ENCODE peak calls at places on chromosome 14, in nine cellular contexts. Z is transverse colon, Q is PC-3, F is right cardiac atrium, M is PC-9, C is left lung, V is astrocyte, S is osteoblast, N is left ventricle myocardium inferior. D is an unnamed sample. For H3K4me1, the result is how much of the 10 kb centered on the place peaks cover.

GRCh38 chr14:53109028-53109687 is 44.0 kb downstream of the DDHD1 start:
- DNase-seq in Z (peak), Q (no peak), F (no peak), M (no peak), C (no peak), V (no peak), S (no peak), N (no peak), D (no peak)

GRCh38 chr14:103130017-103130764 is 6.9 kb downstream of the TNFAIP2 start:
- DNase-seq in Z (no peak), Q (no peak), F (no peak), M (no peak), C (peak), V (no peak), S (peak), N (no peak), D (no peak)

GRCh38 chr14:24630872-24631477 is 3.0 kb downstream of the GZMB start:
- DNase-seq in Z (peak), Q (peak), F (no peak), M (no peak), C (no peak), V (no peak), S (peak), N (no peak), D (no peak)

GRCh38 chr14:81219821-81220487 is 805 bp downstream of the GTF2A1 start:
- DNase-seq in Z (peak), Q (peak), F (peak), M (no peak), C (peak), V (no peak), S (peak), N (peak), D (no peak)

GRCh38 chr14:36857136-36857535 is 195.5 kb downstream of the PAX9 start:
- DNase-seq in Z (no peak), Q (no peak), F (no peak), M (no peak), C (no peak), V (no peak), S (no peak), N (no peak), D (no peak)

GRCh38 chr14:24243336-24243836 is 963 bp upstream of the TINF2 start:
- DNase-seq in Z (no peak), Q (peak), F (no peak), M (no peak), C (no peak), V (peak), S (no peak), N (no peak), D (no peak)

GRCh38 chr14:93006484-93007128 is 83.7 kb downstream of the CHGA start:
- DNase-seq in Z (no peak), Q (no peak), F (no peak), M (no peak), C (peak), V (peak), S (peak), N (no peak), D (no peak)

GRCh38 chr14:59869381-59870255 is 958 bp downstream of the RTN1 start:
- DNase-seq in Z (no peak), Q (no peak), F (no peak), M (no peak), C (peak), V (no peak), S (peak), N (no peak), D (no peak)

GRCh38 chr14:90780519-90780918 is 35.7 kb downstream of the TTC7B start:
- DNase-seq in Z (no peak), Q (no peak), F (no peak), M (no peak), C (no peak), V (no peak), S (no peak), N (no peak), D (no peak)

GRCh38 chr14:59772252-59772651 is 98.3 kb downstream of the RTN1 start:
- DNase-seq in Z (no peak), Q (no peak), F (no peak), M (no peak), C (no peak), V (no peak), S (no peak), N (no peak), D (no peak)

GRCh38 chr14:75428230-75429104 is 645 bp downstream of the JDP2 start:
- DNase-seq in Z (peak), Q (no peak), F (peak), M (peak), C (peak), V (no peak), S (peak), N (peak), D (no peak)

GRCh38 chr14:94768521-94769412 is 1.1 kb downstream of the GSC start:
- DNase-seq in Z (no peak), Q (no peak), F (peak), M (no peak), C (peak), V (no peak), S (peak), N (no peak), D (no peak)

GRCh38 chr14:38342803-38343202 is 86.9 kb upstream of the CLEC14A start:
- DNase-seq in Z (no peak), Q (peak), F (no peak), M (peak), C (no peak), V (peak), S (no peak), N (no peak), D (no peak)

GRCh38 chr14:102774391-102775153 is 2.7 kb upstream of the TRAF3 start:
- DNase-seq in Z (peak), Q (peak), F (peak), M (peak), C (no peak), V (peak), S (peak), N (no peak), D (no peak)

GRCh38 chr14:68935761-68936209 is 43.3 kb downstream of the ACTN1 start:
- DNase-seq in Z (no peak), Q (no peak), F (peak), M (no peak), C (no peak), V (peak), S (no peak), N (no peak), D (no peak)

GRCh38 chr14:31858868-31859267 is 218.2 kb upstream of the ARHGAP5 start:
- DNase-seq in Z (no peak), Q (peak), F (no peak), M (no peak), C (no peak), V (no peak), S (no peak), N (no peak), D (no peak)

GRCh38 chr14:32330356-32331226 is 1.5 kb downstream of the AKAP6 start:
- DNase-seq in Z (peak), Q (no peak), F (no peak), M (no peak), C (no peak), V (no peak), S (no peak), N (no peak), D (no peak)

GRCh38 chr14:96057738-96058137 is 18.6 kb downstream of the C14orf132 start:
- DNase-seq in Z (no peak), Q (no peak), F (no peak), M (no peak), C (no peak), V (no peak), S (no peak), N (no peak), D (no peak)

GRCh38 chr14:102610968-102611811 is 18.7 kb downstream of the RCOR1 start:
- DNase-seq in Z (no peak), Q (no peak), F (no peak), M (no peak), C (no peak), V (no peak), S (no peak), N (no peak), D (no peak)

GRCh38 chr14:50025776-50026175 is 90.6 kb downstream of the VCPKMT start:
- DNase-seq in Z (no peak), Q (no peak), F (no peak), M (no peak), C (no peak), V (no peak), S (no peak), N (no peak), D (no peak)

GRCh38 chr14:96629082-96629481 is 126.9 kb downstream of the PAPOLA start:
- DNase-seq in Z (no peak), Q (no peak), F (no peak), M (no peak), C (no peak), V (no peak), S (no peak), N (no peak), D (no peak)

GRCh38 chr14:22221508-22221907 is 367.5 kb downstream of the DAD1 start:
- DNase-seq in Z (no peak), Q (peak), F (no peak), M (no peak), C (no peak), V (no peak), S (no peak), N (no peak), D (no peak)

GRCh38 chr14:63266106-63266505 is 52.6 kb downstream of the GPHB5 start:
- DNase-seq in Z (no peak), Q (peak), F (no peak), M (peak), C (no peak), V (peak), S (no peak), N (no peak), D (no peak)

GRCh38 chr14:64680675-64681060 is 23.6 kb upstream of the PLEKHG3 start:
- DNase-seq in Z (no peak), Q (no peak), F (no peak), M (no peak), C (no peak), V (no peak), S (no peak), N (no peak), D (no peak)

GRCh38 chr14:64682173-64682710 is 22.0 kb upstream of the PLEKHG3 start:
- DNase-seq in Z (peak), Q (peak), F (peak), M (no peak), C (peak), V (peak), S (peak), N (peak), D (no peak)

GRCh38 chr14:64684091-64684490 is 20.1 kb upstream of the PLEKHG3 start:
- DNase-seq in Z (no peak), Q (no peak), F (no peak), M (no peak), C (no peak), V (peak), S (no peak), N (peak), D (no peak)

GRCh38 chr14:64683264-64683663 is 21.0 kb upstream of the PLEKHG3 start:
- DNase-seq in Z (no peak), Q (no peak), F (no peak), M (no peak), C (no peak), V (no peak), S (no peak), N (no peak), D (no peak)

GRCh38 chr14:64682843-64683242 is 21.4 kb upstream of the PLEKHG3 start:
- DNase-seq in Z (no peak), Q (no peak), F (no peak), M (no peak), C (no peak), V (no peak), S (no peak), N (no peak), D (no peak)
- H3K27ac ChIP-seq in Z (peak), Q (peak), F (no peak), M (no peak), C (peak), V (no peak), S (no peak), N (peak), D (peak)

GRCh38 chr14:101127239-101127638 is 223.7 kb upstream of the RTL1 start:
- DNase-seq in Z (no peak), Q (no peak), F (no peak), M (no peak), C (no peak), V (no peak), S (peak), N (no peak), D (no peak)
- H3K4me3 ChIP-seq in Z (no peak), Q (no peak), F (no peak), M (no peak), C (no peak), V (no peak), S (no peak), N (no peak), D (no peak)

DNA sequence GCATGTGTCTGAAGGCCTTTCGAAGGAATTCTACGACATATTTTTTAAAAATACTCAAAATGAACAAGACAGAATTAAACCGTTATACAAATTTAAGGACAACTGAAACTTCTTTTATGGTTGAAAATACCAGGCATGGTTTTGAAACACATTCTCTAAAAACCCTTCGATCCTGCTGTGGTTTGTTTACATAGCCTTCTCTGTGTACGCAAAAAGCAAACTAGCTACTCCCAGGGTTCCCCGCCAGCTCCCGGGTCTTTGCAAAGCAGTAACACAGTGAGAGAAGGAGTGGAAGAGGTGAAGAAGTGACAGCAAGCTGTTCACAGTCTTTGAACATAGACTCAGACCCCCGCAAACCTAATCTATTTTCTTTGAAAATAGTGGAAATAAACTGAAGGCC is 2.2 kb upstream of the TC2N start:
- DNase-seq in Z (no peak), Q (no peak), F (no peak), M (no peak), C (no peak), V (no peak), S (no peak), N (no peak), D (no peak)
- H3K4me1 ChIP-seq in Z (under half), Q (under half), F (under half), M (under half), C (under half), V (under half), S (under half), N (under half), D (under half)

GRCh38 chr14:67544590-67544989 is 11.5 kb downstream of the PLEKHH1 start:
- DNase-seq in Z (no peak), Q (no peak), F (no peak), M (no peak), C (no peak), V (no peak), S (no peak), N (no peak), D (no peak)
- H3K27ac ChIP-seq in Z (no peak), Q (no peak), F (no peak), M (no peak), C (no peak), V (no peak), S (no peak), N (no peak), D (no peak)

GRCh38 chr14:65864549-65864948 is 452.0 kb downstream of the FUT8 start:
- DNase-seq in Z (no peak), Q (no peak), F (no peak), M (no peak), C (no peak), V (no peak), S (no peak), N (no peak), D (no peak)
- H3K4me3 ChIP-seq in Z (no peak), Q (no peak), F (no peak), M (no peak), C (no peak), V (no peak), S (no peak), N (no peak), D (no peak)

DNA sequence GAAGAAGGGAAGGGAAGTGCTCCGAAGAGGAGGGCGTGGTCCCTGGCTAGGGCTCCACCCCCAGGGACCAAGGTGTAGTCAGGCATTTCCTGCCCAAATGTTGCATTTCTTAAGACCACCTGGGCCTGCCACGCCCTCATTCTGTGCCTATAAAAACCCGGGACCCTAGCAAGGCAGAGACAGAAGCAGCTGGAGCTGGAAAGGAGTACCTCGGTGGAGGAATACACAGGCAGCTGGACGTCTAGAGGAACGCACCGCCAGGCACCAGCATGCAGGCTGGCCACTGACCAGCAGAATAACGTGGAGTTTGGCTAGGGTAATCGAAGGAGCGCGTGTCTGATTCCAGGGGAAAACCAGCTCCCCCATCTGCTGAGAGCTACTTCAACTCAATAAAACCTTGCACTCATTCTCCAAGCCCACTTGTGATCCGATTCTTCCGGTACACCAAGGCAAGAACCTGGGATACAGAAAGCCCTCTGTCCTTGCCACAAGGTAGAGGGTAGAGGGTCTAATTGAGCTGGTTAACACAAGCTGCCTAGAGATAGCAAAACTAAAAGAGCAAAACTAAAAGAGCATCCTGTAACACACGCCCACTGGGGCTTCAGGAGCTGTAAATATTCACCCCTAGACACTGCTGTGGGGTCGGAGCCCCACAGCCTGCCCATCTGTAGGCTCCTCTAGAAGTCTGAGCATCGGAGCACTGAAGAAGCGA is 21.0 kb downstream of the CFL2 start:
- DNase-seq in Z (peak), Q (peak), F (peak), M (peak), C (no peak), V (no peak), S (no peak), N (peak), D (no peak)
- H3K4me1 ChIP-seq in Z (under half), Q (under half), F (under half), M (under half), C (under half), V (under half), S (under half), N (under half), D (under half)

GRCh38 chr14:74326369-74327152 is 21.7 kb upstream of the VRTN start:
- DNase-seq in Z (no peak), Q (no peak), F (no peak), M (no peak), C (no peak), V (no peak), S (no peak), N (no peak), D (no peak)
- H3K27ac ChIP-seq in Z (no peak), Q (no peak), F (no peak), M (no peak), C (no peak), V (no peak), S (no peak), N (no peak), D (no peak)